ENCODE peak calls at places on chromosomes 13 and 19, in four cellular contexts. N, I, P and C are unnamed samples.

GRCh38 chr19:10567696-10568443 is 909 bp downstream of the CDKN2D start:
- DNase-seq in N (no peak), I (no peak), P (no peak), C (no peak)

GRCh38 chr19:43611788-43612187 is at the start of gene SRRM5:
- DNase-seq in N (no peak), I (no peak), P (no peak), C (no peak)

GRCh38 chr13:111895896-111896821 is 170.8 kb upstream of the SOX1 start:
- DNase-seq in N (no peak), I (no peak), P (no peak), C (no peak)

GRCh38 chr13:52850396-52851152 is 2.1 kb upstream of the PCDH8 start:
- DNase-seq in N (no peak), I (peak; percentile 3), P (peak; percentile 25), C (peak; percentile 71)

GRCh38 chr13:41608111-41608510 is 150.8 kb downstream of the RGCC start:
- DNase-seq in N (no peak), I (no peak), P (no peak), C (peak; percentile 15)

GRCh38 chr19:35044317-35045117 is 3.0 kb downstream of the HPN start:
- DNase-seq in N (no peak), I (peak; percentile 77), P (peak; percentile 28), C (peak; percentile 85)

GRCh38 chr13:41552031-41552430 is 94.7 kb downstream of the RGCC start:
- DNase-seq in N (no peak), I (no peak), P (no peak), C (peak; percentile 62)

GRCh38 chr13:30739646-30740642 is 4.6 kb downstream of the ALOX5AP start:
- DNase-seq in N (peak; percentile 76), I (peak; percentile 8), P (no peak), C (no peak)

GRCh38 chr13:76697277-76697676 is 188.9 kb downstream of the KCTD12 start:
- DNase-seq in N (no peak), I (no peak), P (no peak), C (no peak)

GRCh38 chr19:31018951-31019350 is 330.3 kb downstream of the TSHZ3 start:
- DNase-seq in N (no peak), I (no peak), P (no peak), C (no peak)

GRCh38 chr19:13441810-13442512 is 64.3 kb downstream of the CACNA1A start:
- DNase-seq in N (no peak), I (peak; percentile 67), P (peak; percentile 35), C (no peak)

GRCh38 chr19:7730286-7731217 is 1.4 kb downstream of the CLEC4G start:
- DNase-seq in N (no peak), I (no peak), P (no peak), C (no peak)

GRCh38 chr19:7732045-7732444 is at the start of gene CLEC4G:
- DNase-seq in N (no peak), I (no peak), P (no peak), C (no peak)

GRCh38 chr19:7731615-7732014 is 295 bp downstream of the CLEC4G start:
- DNase-seq in N (no peak), I (no peak), P (no peak), C (no peak)

GRCh38 chr19:7729831-7730285 is 2.1 kb downstream of the CLEC4G start:
- DNase-seq in N (no peak), I (no peak), P (no peak), C (no peak)

GRCh38 chr19:7731218-7731595 is 703 bp downstream of the CLEC4G start:
- DNase-seq in N (no peak), I (no peak), P (no peak), C (no peak)
- TF ChIP-seq NFIC in N (no peak), I (no peak), P (no peak), C (no peak)

DNA sequence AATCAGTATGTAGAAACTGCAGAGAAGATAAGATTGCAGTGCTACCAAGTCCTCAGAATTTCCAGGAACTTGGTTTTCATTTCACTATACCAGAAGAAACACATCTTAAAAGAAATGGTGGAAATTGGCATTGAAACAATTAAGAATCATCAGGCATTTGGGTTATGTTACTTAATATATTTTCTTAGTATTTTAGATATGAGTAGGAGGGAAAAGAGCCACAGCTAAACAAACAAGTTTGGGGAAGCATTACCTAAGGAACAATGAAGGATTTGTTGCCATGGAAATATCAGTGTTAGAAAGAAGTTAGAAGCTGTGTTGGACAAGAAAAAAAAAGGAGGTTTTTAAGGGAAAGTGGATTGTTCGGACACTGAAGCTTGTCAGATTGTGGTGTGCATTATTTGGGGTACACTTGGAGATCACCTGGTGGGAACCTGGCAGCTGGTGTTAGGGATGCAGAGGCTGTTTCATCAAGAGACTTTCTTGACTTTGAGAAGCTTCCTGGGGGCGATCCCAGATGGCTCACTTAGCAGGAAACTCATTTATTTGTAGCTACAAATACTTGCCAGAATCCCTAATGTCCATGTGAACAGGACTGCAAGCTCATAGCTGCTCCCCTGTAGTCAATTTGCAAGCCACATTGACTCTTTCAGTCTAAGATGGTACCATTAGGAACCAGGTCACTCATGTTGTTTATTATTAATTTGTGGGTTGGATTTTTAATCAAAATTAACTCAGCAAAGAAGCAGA is 246.7 kb downstream of the RFC3 start:
- DNase-seq in N (no peak), I (no peak), P (no peak), C (no peak)
- TF ChIP-seq NFIC in N (no peak), I (no peak), P (no peak), C (no peak)

GRCh38 chr13:98648141-98648540 is 71.2 kb upstream of the STK24 start:
- DNase-seq in N (no peak), I (no peak), P (peak; percentile 27), C (no peak)
- TF ChIP-seq NFIC in N (no peak), I (no peak), P (no peak), C (no peak)

DNA sequence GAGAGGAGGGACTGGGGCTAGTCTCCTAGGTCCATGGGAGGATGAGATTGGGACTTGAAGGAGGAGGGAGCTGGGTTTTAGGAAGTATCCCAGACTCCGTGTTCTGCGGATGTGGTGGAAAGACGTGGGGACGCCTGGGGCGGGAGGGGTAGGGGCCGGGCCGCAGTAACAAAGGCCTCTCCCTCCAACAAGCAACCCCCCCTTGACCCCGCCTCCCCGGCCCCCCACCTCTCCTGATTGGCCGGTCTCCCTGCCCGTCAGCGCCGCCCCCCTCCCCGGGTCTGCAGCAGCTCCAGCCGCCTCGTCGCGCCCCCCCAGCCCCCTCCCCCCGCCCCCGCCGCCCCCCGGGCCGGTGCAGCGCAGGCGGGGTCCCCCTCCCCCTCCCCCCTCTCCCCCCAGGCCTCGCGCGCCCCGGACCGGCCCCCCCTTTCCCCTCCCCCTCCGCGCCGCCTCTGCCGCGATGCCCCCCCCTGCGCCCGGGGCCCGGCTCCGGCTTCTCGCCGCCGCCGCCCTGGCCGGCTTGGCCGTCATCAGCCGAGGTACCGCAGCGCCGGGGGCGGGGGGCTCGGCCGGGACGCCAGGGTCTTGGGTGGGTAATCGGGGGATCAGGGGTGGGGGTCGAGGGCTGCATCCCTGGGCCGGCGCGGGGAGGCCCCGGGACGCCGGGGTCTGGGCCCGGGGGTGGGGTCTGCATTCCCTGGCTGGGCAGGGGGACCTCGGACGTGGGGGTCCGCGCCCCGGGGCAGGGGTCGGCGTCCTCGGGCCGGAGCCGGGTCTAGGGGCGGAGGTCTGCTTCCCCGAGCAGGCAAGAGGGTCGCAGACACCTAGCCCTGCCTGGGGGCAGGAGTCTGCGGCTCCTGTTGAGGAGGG is at the start of gene IGLON5:
- DNase-seq in N (no peak), I (no peak), P (no peak), C (peak; percentile 99)
- TF ChIP-seq NFIC in N (no peak), I (no peak), P (no peak), C (no peak)

GRCh38 chr19:38736413-38737280 is 7.6 kb downstream of the CAPN12 start:
- DNase-seq in N (peak; percentile 17), I (peak; percentile 90), P (no peak), C (peak; percentile 93)
- TF ChIP-seq NFIC in N (no peak), I (no peak), P (no peak), C (no peak)

GRCh38 chr13:113053376-113053775 is 52.2 kb upstream of the F7 start:
- DNase-seq in N (no peak), I (no peak), P (no peak), C (no peak)
- TF ChIP-seq NFIC in N (no peak), I (no peak), P (no peak), C (no peak)

GRCh38 chr13:27403727-27404385 is 20.6 kb upstream of the GTF3A start:
- DNase-seq in N (no peak), I (no peak), P (peak; percentile 71), C (no peak)

GRCh38 chr13:27403252-27403678 is 21.2 kb upstream of the GTF3A start:
- DNase-seq in N (no peak), I (no peak), P (no peak), C (no peak)

GRCh38 chr13:27405521-27406134 is 18.8 kb upstream of the GTF3A start:
- DNase-seq in N (no peak), I (no peak), P (no peak), C (no peak)

GRCh38 chr13:27404680-27405079 is 19.7 kb upstream of the GTF3A start:
- DNase-seq in N (no peak), I (no peak), P (no peak), C (no peak)

GRCh38 chr13:27401210-27401609 is 23.2 kb upstream of the GTF3A start:
- DNase-seq in N (no peak), I (no peak), P (no peak), C (no peak)
- TF ChIP-seq NFIC in N (no peak), I (no peak), P (no peak), C (no peak)

GRCh38 chr19:3573162-3573857 is 566 bp downstream of the HMG20B start:
- DNase-seq in N (no peak), I (peak; percentile 52), P (no peak), C (no peak)

GRCh38 chr19:3576696-3577443 is 4.1 kb downstream of the HMG20B start:
- DNase-seq in N (no peak), I (peak; percentile 67), P (no peak), C (peak; percentile 78)

GRCh38 chr19:3573858-3574637 is 1.3 kb downstream of the HMG20B start:
- DNase-seq in N (peak; percentile 49), I (peak; percentile 97), P (peak; percentile 85), C (peak; percentile 98)

GRCh38 chr19:3575949-3576673 is 3.4 kb downstream of the HMG20B start:
- DNase-seq in N (no peak), I (peak; percentile 59), P (no peak), C (peak; percentile 14)

GRCh38 chr19:3575260-3575741 is 2.6 kb downstream of the HMG20B start:
- DNase-seq in N (no peak), I (peak; percentile 72), P (peak; percentile 55), C (peak; percentile 10)
- TF ChIP-seq NFIC in N (no peak), I (no peak), P (no peak), C (no peak)

DNA sequence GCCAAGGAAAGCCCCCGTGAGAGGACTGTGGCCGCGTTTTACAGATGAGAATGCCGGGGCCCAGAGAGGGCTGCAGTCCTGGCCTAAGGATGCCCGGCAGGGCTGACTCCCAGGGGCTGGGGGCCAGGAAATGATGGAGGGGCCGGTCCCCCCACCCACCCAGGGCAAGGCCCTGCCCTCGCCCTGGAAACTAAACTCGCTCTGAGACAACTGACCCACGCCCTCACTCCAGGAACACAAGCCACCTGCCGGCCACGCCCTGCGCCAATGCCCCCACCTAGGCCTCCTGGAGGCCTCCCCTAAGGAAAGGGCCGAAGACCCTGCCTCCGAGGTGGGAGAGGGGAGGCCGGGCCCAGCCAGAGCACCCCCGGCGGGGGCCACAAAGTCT is 7.2 kb downstream of the ZBTB7A start:
- DNase-seq in N (no peak), I (no peak), P (no peak), C (no peak)
- TF ChIP-seq NFIC in N (no peak), I (no peak), P (no peak), C (no peak)